ENCODE peak calls at places on chromosomes 1 and 21, in ten cellular contexts. L, J, A, E, H, R, X, Q, F and M are unnamed samples.

GRCh38 chr1:225655509-225656258 is 2.8 kb upstream of the ENAH start:
- DNase-seq in X (peak), J (peak), R (no peak), F (peak), H (peak), L (no peak), Q (no peak), E (no peak), A (peak), M (no peak)

GRCh38 chr1:6330410-6330827 is 63.1 kb downstream of the ACOT7 start:
- DNase-seq in Q (no peak), H (no peak), E (no peak), R (no peak), X (no peak), J (no peak), L (no peak), A (no peak), F (peak), M (no peak)

GRCh38 chr1:18957136-18957521 is 653 bp upstream of the IFFO2 start:
- DNase-seq in A (no peak), J (peak), R (no peak), F (no peak), L (no peak), E (peak), X (no peak), Q (no peak), H (no peak), M (peak)

GRCh38 chr1:225735252-225736149 is 42.1 kb upstream of the SRP9 start:
- DNase-seq in A (peak), H (peak), E (no peak), L (no peak), J (peak), X (peak), Q (no peak), F (no peak), R (no peak), M (no peak)

GRCh38 chr1:70042090-70042716 is 163.2 kb downstream of the LRRC40 start:
- DNase-seq in E (no peak), H (no peak), L (no peak), X (no peak), A (no peak), J (no peak), F (no peak), Q (no peak), R (no peak), M (no peak)

GRCh38 chr1:162913345-162913744 is 52.4 kb upstream of the CCDC190 start:
- DNase-seq in L (no peak), R (no peak), E (no peak), Q (no peak), X (no peak), H (peak), J (no peak), F (no peak), A (no peak), M (no peak)

GRCh38 chr1:157878059-157878458 is 36.5 kb upstream of the CD5L start:
- DNase-seq in X (no peak), A (no peak), L (no peak), E (no peak), H (peak), J (peak), F (no peak), Q (no peak), R (no peak), M (peak)

GRCh38 chr1:41365772-41366427 is 4.7 kb downstream of the FOXO6 start:
- DNase-seq in J (peak), X (no peak), H (no peak), F (peak), L (peak), A (no peak), E (no peak), R (no peak), Q (no peak), M (no peak)

GRCh38 chr1:207883104-207883651 is 27.7 kb downstream of the CD34 start:
- DNase-seq in L (no peak), R (no peak), X (no peak), J (no peak), Q (no peak), A (no peak), F (no peak), H (no peak), E (no peak), M (no peak)

GRCh38 chr1:119219711-119220110 is 79.3 kb upstream of the WARS2 start:
- DNase-seq in L (no peak), H (no peak), F (no peak), Q (no peak), E (no peak), X (no peak), R (no peak), A (no peak), J (no peak), M (no peak)

GRCh38 chr1:23362218-23362713 is 7.4 kb downstream of the ZNF436 start:
- DNase-seq in E (no peak), X (no peak), J (no peak), Q (no peak), A (no peak), H (no peak), L (no peak), R (no peak), F (no peak), M (no peak)

GRCh38 chr21:33109574-33110339 is 39.8 kb downstream of the OLIG1 start:
- DNase-seq in F (peak), R (no peak), L (peak), A (no peak), H (no peak), J (peak), X (no peak), E (peak), Q (no peak), M (no peak)

GRCh38 chr21:39658066-39658465 is 45.3 kb downstream of the B3GALT5 start:
- DNase-seq in L (no peak), Q (no peak), X (no peak), R (no peak), E (no peak), H (no peak), A (no peak), J (no peak), F (no peak), M (no peak)

GRCh38 chr1:75643460-75643859 is 32.5 kb upstream of the SLC44A5 start:
- DNase-seq in R (no peak), E (no peak), F (no peak), X (no peak), H (peak), A (no peak), L (no peak), J (no peak), Q (no peak), M (no peak)

GRCh38 chr1:177472567-177472966 is 301.8 kb downstream of the BRINP2 start:
- DNase-seq in H (no peak), A (no peak), L (no peak), E (no peak), J (no peak), R (no peak), X (no peak), Q (no peak), F (no peak), M (no peak)

GRCh38 chr1:206686486-206687249 is 2.0 kb downstream of the MAPKAPK2 start:
- DNase-seq in A (no peak), X (no peak), Q (peak), F (no peak), E (no peak), H (no peak), L (no peak), J (no peak), R (no peak), M (peak)

GRCh38 chr1:168470821-168471473 is 72.8 kb downstream of the XCL2 start:
- DNase-seq in E (no peak), A (no peak), F (no peak), R (no peak), H (peak), L (peak), J (no peak), X (no peak), Q (no peak), M (no peak)

GRCh38 chr21:42666023-42666747 is 12.8 kb downstream of the PDE9A start:
- DNase-seq in F (no peak), Q (no peak), J (no peak), E (peak), L (no peak), A (peak), X (no peak), R (no peak), H (peak), M (peak)

GRCh38 chr1:145960468-145961108 is 2.8 kb upstream of the LIX1L start:
- DNase-seq in J (peak), H (peak), E (peak), X (peak), L (peak), F (peak), R (peak), Q (no peak), A (peak), M (peak)

GRCh38 chr1:53549287-53549686 is 90.1 kb downstream of the DMRTB1 start:
- DNase-seq in L (no peak), A (no peak), Q (no peak), F (no peak), J (no peak), E (no peak), R (no peak), H (no peak), X (no peak), M (no peak)

GRCh38 chr21:45505416-45506021 is 36.7 kb downstream of the SLC19A1 start:
- DNase-seq in H (no peak), Q (no peak), L (no peak), X (peak), A (peak), F (no peak), R (peak), E (no peak), J (no peak), M (no peak)

GRCh38 chr1:24289937-24290595 is 29.1 kb upstream of the GRHL3 start:
- DNase-seq in H (peak), Q (no peak), E (no peak), L (peak), R (no peak), F (peak), J (no peak), X (peak), A (peak), M (no peak)

GRCh38 chr1:44571712-44572571 is 102.3 kb downstream of the TMEM53 start:
- DNase-seq in F (no peak), X (no peak), H (peak), E (no peak), R (no peak), L (peak), Q (peak), J (no peak), A (no peak), M (peak)

GRCh38 chr1:180195916-180196315 is 34.1 kb upstream of the LHX4 start:
- DNase-seq in X (no peak), A (no peak), F (no peak), H (no peak), E (no peak), J (no peak), R (no peak), L (no peak), Q (no peak), M (no peak)

GRCh38 chr1:192066202-192066601 is 92.1 kb upstream of the RGS18 start:
- DNase-seq in H (no peak), R (no peak), X (no peak), Q (no peak), F (no peak), L (no peak), A (no peak), E (no peak), J (no peak), M (no peak)

GRCh38 chr1:78079580-78079979 is 33.8 kb downstream of the GIPC2 start:
- DNase-seq in A (no peak), J (no peak), R (no peak), E (no peak), F (no peak), L (no peak), H (no peak), X (no peak), Q (no peak), M (no peak)

GRCh38 chr1:231962636-231963035 is 336.0 kb downstream of the DISC1 start:
- DNase-seq in Q (no peak), H (no peak), R (no peak), E (no peak), X (no peak), A (no peak), J (no peak), L (no peak), F (no peak), M (no peak)

GRCh38 chr1:211478801-211479619 is 13.0 kb downstream of the RD3 start:
- DNase-seq in F (no peak), E (no peak), A (no peak), L (no peak), J (no peak), H (no peak), X (no peak), R (no peak), Q (no peak), M (no peak)

GRCh38 chr1:55893155-55893554 is 678.0 kb upstream of the USP24 start:
- DNase-seq in H (peak), X (no peak), L (peak), F (no peak), E (no peak), J (peak), R (no peak), Q (no peak), A (no peak), M (no peak)

GRCh38 chr1:165187020-165187628 is 169.4 kb downstream of the LMX1A start:
- DNase-seq in F (no peak), L (no peak), J (no peak), X (no peak), H (no peak), R (no peak), A (no peak), E (no peak), Q (no peak), M (no peak)